ENCODE peak calls at places on chromosome 3, in seven cellular contexts. G is stimulated activated CD4-positive, alpha-beta T cell treated with anti-CD3 and anti-CD28 coated beads, Interleukin-2, amount 100 ng/mL, for 48 hours; N is T-helper 2 cell; H is NB4; Y is NCI-H1694; U is ELR; D is Daoy. T is an unnamed sample.

GRCh38 chr3:76024640-76025039 is 239.3 kb upstream of the ZNF717 start:
- DNase-seq in D (no peak), H (peak), G (no peak), N (no peak), U (peak), Y (no peak), T (no peak)

GRCh38 chr3:10783360-10784346 is 32.4 kb upstream of the SLC6A11 start:
- DNase-seq in N (no peak), Y (no peak), U (peak), H (peak), D (peak), G (peak), T (no peak)

GRCh38 chr3:178966299-178967183 is 105.1 kb downstream of the ZMAT3 start:
- DNase-seq in G (no peak), D (no peak), H (peak), U (peak), Y (no peak), N (no peak), T (no peak)

GRCh38 chr3:194009892-194010533 is 125.9 kb upstream of the HES1 start:
- DNase-seq in D (no peak), N (no peak), H (no peak), U (no peak), G (no peak), Y (peak), T (no peak)

GRCh38 chr3:126993436-126993835 is 10.5 kb downstream of the PLXNA1 start:
- DNase-seq in Y (no peak), N (no peak), D (no peak), U (no peak), H (no peak), G (no peak), T (no peak)

GRCh38 chr3:136913168-136913567 is 44.6 kb upstream of the IL20RB start:
- DNase-seq in H (no peak), Y (no peak), G (no peak), D (no peak), N (no peak), U (no peak), T (no peak)

GRCh38 chr3:111128884-111129283 is 57.3 kb downstream of the NECTIN3 start:
- DNase-seq in G (no peak), U (peak), Y (no peak), N (no peak), D (no peak), H (no peak), T (no peak)

GRCh38 chr3:141402476-141403171 is 34.3 kb downstream of the ZBTB38 start:
- DNase-seq in G (peak), H (peak), U (peak), N (peak), Y (no peak), D (peak), T (peak)

GRCh38 chr3:171404376-171404982 is 55.7 kb downstream of the TNIK start:
- DNase-seq in N (no peak), G (no peak), U (no peak), D (no peak), H (no peak), Y (no peak), T (no peak)

GRCh38 chr3:11136871-11137626 is 17.2 kb upstream of the HRH1 start:
- DNase-seq in G (no peak), D (peak), H (peak), Y (no peak), U (peak), N (no peak), T (peak)

GRCh38 chr3:64932666-64933342 is 245.0 kb upstream of the ADAMTS9 start:
- DNase-seq in H (no peak), G (no peak), U (no peak), D (no peak), N (no peak), Y (no peak), T (no peak)

GRCh38 chr3:126720596-126720995 is 16.6 kb downstream of the CHCHD6 start:
- DNase-seq in D (no peak), H (no peak), Y (no peak), U (no peak), N (no peak), G (no peak), T (no peak)

GRCh38 chr3:150180349-150180748 is 209.7 kb upstream of the PFN2 start:
- DNase-seq in Y (peak), G (no peak), N (no peak), H (no peak), D (no peak), U (no peak), T (no peak)

GRCh38 chr3:22172964-22173363 is 422.0 kb upstream of the ZNF385D start:
- DNase-seq in Y (no peak), N (no peak), U (no peak), D (no peak), H (no peak), G (no peak), T (no peak)

GRCh38 chr3:144106970-144107369 is 135.3 kb downstream of the DIPK2A start:
- DNase-seq in Y (no peak), H (no peak), N (no peak), U (no peak), D (no peak), G (no peak), T (no peak)

GRCh38 chr3:111763968-111764367 is 95.1 kb upstream of the PHLDB2 start:
- DNase-seq in H (no peak), D (no peak), Y (no peak), U (no peak), G (no peak), N (no peak), T (no peak)

GRCh38 chr3:42595682-42596081 is 4.8 kb upstream of the NKTR start:
- DNase-seq in G (no peak), U (no peak), N (no peak), D (no peak), Y (no peak), H (no peak), T (no peak)

GRCh38 chr3:69174435-69174834 is 52.0 kb upstream of the LMOD3 start:
- DNase-seq in H (no peak), N (no peak), G (no peak), U (no peak), Y (no peak), D (no peak), T (no peak)

GRCh38 chr3:178507507-178508442 is 28.5 kb upstream of the KCNMB2 start:
- DNase-seq in G (no peak), U (no peak), H (no peak), N (no peak), Y (no peak), D (peak), T (no peak)

GRCh38 chr3:95327478-95327877 is 1264.6 kb downstream of the NSUN3 start:
- DNase-seq in U (no peak), N (no peak), D (no peak), G (no peak), H (no peak), Y (no peak), T (no peak)

GRCh38 chr3:141052570-141053069 is 1.5 kb downstream of the SPSB4 start:
- DNase-seq in D (peak), Y (peak), N (no peak), H (no peak), U (no peak), G (no peak), T (no peak)

GRCh38 chr3:139105154-139105702 is 60.5 kb upstream of the PRR23C start:
- DNase-seq in D (no peak), H (no peak), N (no peak), Y (no peak), G (no peak), U (no peak), T (no peak)

GRCh38 chr3:140081836-140082331 is 146.9 kb downstream of the CLSTN2 start:
- DNase-seq in D (peak), G (no peak), H (no peak), U (no peak), Y (no peak), N (no peak), T (no peak)

GRCh38 chr3:169998668-169999131 is 32.1 kb downstream of the SEC62 start:
- DNase-seq in D (no peak), G (no peak), H (peak), Y (no peak), U (peak), N (no peak), T (no peak)

GRCh38 chr3:60282840-60283239 is 968.4 kb downstream of the FHIT start:
- DNase-seq in D (no peak), H (no peak), G (no peak), U (no peak), N (no peak), Y (peak), T (no peak)

GRCh38 chr3:52435246-52436101 is 9.4 kb downstream of the SEMA3G start:
- DNase-seq in N (no peak), D (no peak), G (no peak), U (no peak), H (peak), Y (no peak), T (no peak)

GRCh38 chr3:189498995-189499704 is 132.0 kb upstream of the TP63 start:
- DNase-seq in N (no peak), U (no peak), G (no peak), D (no peak), Y (no peak), H (no peak), T (no peak)

GRCh38 chr3:125671461-125672243 is 76.4 kb upstream of the OSBPL11 start:
- DNase-seq in G (no peak), N (no peak), U (no peak), D (no peak), H (no peak), Y (no peak), T (no peak)

T was measured in dorsolateral prefrontal cortex.